ENCODE peak calls at places on chromosomes 7 and 10, in five cellular contexts. M is GM06990, W is cardiac fibroblast, K is choroid plexus epithelial cell, V is lung. C is an unnamed sample.

GRCh38 chr7:22943997-22944396 is 69.9 kb downstream of the HYCC1 start:
- DNase-seq in K (peak; percentile 62), W (peak; percentile 87), V (no peak), M (no peak), C (peak; percentile 82)

GRCh38 chr7:150402671-150403321 is 23.7 kb downstream of the ZNF775 start:
- DNase-seq in K (no peak), V (no peak), W (no peak), M (no peak), C (no peak)

GRCh38 chr7:142804715-142805114 is 33.9 kb downstream of the PRSS2 start:
- DNase-seq in M (no peak), W (no peak), V (peak; percentile 27), K (no peak), C (no peak)

GRCh38 chr7:71414490-71414889 is 282.5 kb downstream of the GALNT17 start:
- DNase-seq in V (no peak), M (no peak), W (no peak), K (peak; percentile 8), C (no peak)

GRCh38 chr7:1017586-1018333 is 26.6 kb upstream of the GPR146 start:
- DNase-seq in M (no peak), V (no peak), W (no peak), K (no peak), C (no peak)

GRCh38 chr10:91557540-91558231 is 75.2 kb downstream of the PPP1R3C start:
- DNase-seq in V (no peak), M (no peak), K (no peak), W (no peak), C (no peak)

GRCh38 chr7:20797174-20798080 is 10.7 kb upstream of the SP8 start:
- DNase-seq in M (no peak), V (no peak), W (no peak), K (no peak), C (no peak)

GRCh38 chr7:51007708-51008505 is 225.2 kb upstream of the GRB10 start:
- DNase-seq in W (no peak), V (peak; percentile 11), M (no peak), K (no peak), C (no peak)

GRCh38 chr7:116211913-116212596 is 1.7 kb downstream of the TES start:
- DNase-seq in W (peak; percentile 61), M (no peak), V (no peak), K (peak; percentile 77), C (peak; percentile 29)

GRCh38 chr7:17501461-17502208 is 203.2 kb downstream of the AHR start:
- DNase-seq in V (no peak), W (peak; percentile 49), M (no peak), K (no peak), C (peak; percentile 48)

GRCh38 chr7:47202146-47202768 is 379.7 kb downstream of the TNS3 start:
- DNase-seq in V (no peak), M (no peak), W (no peak), K (no peak), C (no peak)

GRCh38 chr7:34845666-34846361 is 187.8 kb downstream of the NPSR1 start:
- DNase-seq in K (peak; percentile 36), M (no peak), V (peak; percentile 5), W (no peak), C (no peak)

GRCh38 chr10:81101062-81101461 is 563.4 kb downstream of the SH2D4B start:
- DNase-seq in K (no peak), W (no peak), M (no peak), V (no peak), C (no peak)

GRCh38 chr7:158228986-158229385 is 358.6 kb downstream of the PTPRN2 start:
- DNase-seq in M (no peak), V (no peak), W (no peak), K (peak; percentile 5), C (no peak)

GRCh38 chr10:86367339-86367951 is 850 bp upstream of the GRID1 start:
- DNase-seq in W (no peak), M (no peak), K (peak; percentile 15), V (no peak), C (no peak)

GRCh38 chr10:58335306-58336005 is 650 bp downstream of the UBE2D1 start:
- DNase-seq in M (peak; percentile 58), W (peak; percentile 48), K (peak; percentile 32), V (peak; percentile 37), C (peak; percentile 26)

DNA sequence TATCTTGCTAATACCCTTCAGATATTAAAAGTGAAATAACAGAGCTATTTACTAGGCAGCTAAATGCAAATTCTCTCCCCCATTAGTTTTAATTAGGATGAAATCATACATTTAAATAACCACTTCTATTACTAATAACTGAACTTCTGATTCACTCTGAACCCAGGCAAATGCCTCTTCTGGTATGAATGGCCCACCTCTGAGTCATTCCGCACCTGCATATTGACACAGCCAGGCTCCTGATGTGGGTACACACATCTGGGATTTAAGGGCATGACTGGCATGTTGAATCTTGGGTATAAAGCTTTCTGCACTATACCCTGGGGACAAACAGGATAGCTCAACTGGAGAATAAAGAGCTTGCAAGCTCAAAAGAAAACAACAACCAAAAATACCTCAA is 140.9 kb downstream of the AUTS2 start:
- DNase-seq in V (no peak), W (peak; percentile 5), M (peak; percentile 67), K (no peak), C (no peak)
- H3K4me3 ChIP-seq in V (no peak overlapping the region), W (no peak overlapping the region), M (peak overlapping the region; percentile 3), K (no peak overlapping the region), C (no peak overlapping the region)

GRCh38 chr7:136293272-136293671 is 316.1 kb upstream of the MTPN start:
- DNase-seq in W (no peak), M (peak; percentile 8), V (no peak), K (no peak), C (no peak)

GRCh38 chr7:136293841-136294391 is 316.8 kb upstream of the MTPN start:
- DNase-seq in M (no peak), V (no peak), W (no peak), K (no peak), C (no peak)

GRCh38 chr7:136292365-136292764 is 315.2 kb upstream of the MTPN start:
- DNase-seq in V (no peak), K (no peak), M (no peak), W (no peak), C (no peak)

GRCh38 chr7:136294977-136295376 is 317.8 kb upstream of the MTPN start:
- DNase-seq in W (no peak), M (no peak), V (no peak), K (no peak), C (no peak)
- TF ChIP-seq CTCF in W (no peak), M (peak; percentile 39), V (no peak), K (no peak), C (no peak)

DNA sequence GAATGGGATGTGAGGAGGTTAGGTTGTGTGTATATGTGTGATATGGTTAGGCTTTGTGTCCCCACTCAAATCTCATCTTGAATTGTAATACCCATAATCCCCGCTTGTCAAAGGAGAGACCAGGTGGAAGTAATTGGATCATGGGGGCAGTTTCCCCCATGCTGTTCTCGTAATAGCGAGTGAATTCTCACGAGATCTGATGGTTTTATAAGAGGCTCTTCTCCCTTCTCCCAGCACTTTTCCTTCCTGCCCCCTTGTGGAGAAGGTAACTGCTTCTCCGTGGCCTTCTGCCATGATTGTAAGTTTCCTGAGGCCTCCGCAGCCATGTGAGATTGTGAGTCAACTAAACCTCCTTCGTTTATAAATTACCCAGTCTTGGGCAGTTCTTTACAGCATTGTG is 47.3 kb downstream of the NPVF start:
- DNase-seq in M (no peak), V (no peak), K (peak; percentile 9), W (no peak), C (no peak)
- H3K4me3 ChIP-seq in M (no peak overlapping the region), V (no peak overlapping the region), K (no peak overlapping the region), W (peak overlapping the region; percentile 73), C (peak overlapping the region; percentile 73)

DNA sequence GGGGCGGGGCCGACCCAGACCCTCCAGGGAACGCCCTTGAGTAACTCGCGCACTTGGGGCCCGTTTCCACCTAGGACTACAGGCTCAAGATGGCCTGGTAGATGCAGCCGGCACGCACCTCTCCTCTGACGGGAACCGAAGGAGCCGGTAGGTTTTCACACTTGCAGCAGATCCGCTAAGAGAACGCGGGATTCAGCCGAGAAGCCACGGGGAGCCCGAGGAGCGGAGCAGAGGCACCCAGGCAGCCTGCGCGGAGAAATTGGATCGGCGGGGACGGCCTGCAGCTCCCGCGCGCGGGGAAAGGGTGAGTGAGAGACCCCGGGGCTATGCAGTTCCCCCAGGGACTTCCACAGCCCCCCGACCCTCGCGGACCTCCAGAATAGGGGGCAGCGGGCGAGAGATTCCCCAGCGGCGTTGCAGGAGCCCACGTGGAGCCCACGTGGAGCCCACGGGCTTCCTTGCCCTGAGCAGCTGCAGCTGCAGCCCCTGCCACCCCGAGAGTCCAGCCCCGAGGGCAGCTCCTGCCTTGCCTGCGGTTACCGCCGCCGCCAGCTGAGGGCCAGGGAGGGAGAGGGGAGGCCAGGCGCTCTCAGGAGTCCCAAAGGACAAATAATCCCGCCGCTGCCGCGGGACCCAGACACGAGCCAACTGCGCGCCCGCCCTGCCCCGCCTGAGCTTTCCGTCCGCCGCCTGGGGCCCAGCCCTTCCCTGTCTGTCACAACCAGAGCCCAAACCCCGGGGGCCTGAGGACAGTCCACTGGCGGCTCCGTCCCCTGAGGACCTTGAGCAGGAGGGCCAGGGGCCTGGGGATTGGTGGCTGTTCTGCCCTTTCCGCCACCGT is 13.1 kb downstream of the IFT22 start:
- DNase-seq in W (peak; percentile 41), M (peak; percentile 43), V (peak; percentile 80), K (peak; percentile 47), C (peak; percentile 30)
- TF ChIP-seq CTCF in W (no peak), M (no peak), V (no peak), K (no peak), C (no peak)

GRCh38 chr7:94657771-94658693 is 2.1 kb upstream of the SGCE start:
- DNase-seq in V (peak; percentile 94), K (peak; percentile 98), M (peak; percentile 92), W (peak; percentile 95), C (peak; percentile 87)
- H3K4me3 ChIP-seq in V (no peak overlapping the region), K (peak overlapping the region; percentile 82), M (peak overlapping the region; percentile 65), W (peak overlapping the region; percentile 76), C (peak overlapping the region; percentile 80)

GRCh38 chr10:75788394-75789205 is 357.2 kb downstream of the LRMDA start:
- DNase-seq in V (no peak), M (no peak), W (peak; percentile 43), K (peak; percentile 36), C (peak; percentile 86)

GRCh38 chr10:75793848-75794247 is 362.4 kb downstream of the LRMDA start:
- DNase-seq in M (no peak), W (no peak), V (no peak), K (no peak), C (no peak)
- TF ChIP-seq CTCF in M (no peak), W (no peak), V (no peak), K (no peak), C (no peak)

DNA sequence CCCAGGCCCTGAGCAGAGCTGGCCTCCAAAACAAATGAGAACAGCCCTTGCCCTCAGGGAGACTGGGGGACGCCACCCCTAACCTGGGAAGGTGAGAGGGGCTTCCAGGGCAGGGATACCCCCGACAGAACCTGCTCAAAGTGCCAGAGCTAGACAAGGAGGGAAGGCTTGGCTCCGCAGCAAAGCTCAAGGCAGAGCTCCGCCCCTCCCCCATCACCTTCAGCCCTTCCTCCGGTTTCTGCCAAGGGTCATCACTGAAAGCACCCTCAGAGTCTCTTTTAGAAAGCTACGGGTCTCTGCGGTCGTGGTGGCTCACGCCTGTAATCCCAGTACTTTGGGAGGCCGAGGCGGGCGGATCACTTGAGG is 73.4 kb upstream of the CUX1 start:
- DNase-seq in V (no peak), W (no peak), K (no peak), M (no peak), C (no peak)
- H3K4me3 ChIP-seq in V (no peak overlapping the region), W (no peak overlapping the region), K (no peak overlapping the region), M (peak overlapping the region; percentile 62), C (no peak overlapping the region)

C was measured in fibroblast of the aortic adventitia.